ENCODE peak calls at places on chromosomes 7 and 10, in ten cellular contexts. One of them, this sample, is unnamed.
A peak's percentile ranks its signal among the peaks of the same experiment; 100 is the strongest.

GRCh38 chr7:119271147-119271779 is 1001.7 kb upstream of the KCND2 start:
- DNase-seq in transverse colon: no peak
- DNase-seq in ovary: no peak
- DNase-seq in esophagus muscularis mucosa: peak; percentile 84
- DNase-seq in GM23338: no peak
- DNase-seq in mucosa of descending colon: no peak
- DNase-seq in fibroblast of the aortic adventitia: no peak
- DNase-seq in MM.1S: no peak
- DNase-seq in HepG2: no peak
- DNase-seq in stomach: no peak
- DNase-seq in this sample: no peak

GRCh38 chr7:16422100-16422430 is 727 bp upstream of the CRPPA start:
- DNase-seq in HepG2: no peak
- DNase-seq in MM.1S: no peak
- DNase-seq in mucosa of descending colon: no peak
- DNase-seq in transverse colon: no peak
- DNase-seq in stomach: no peak
- DNase-seq in ovary: no peak
- DNase-seq in GM23338: no peak
- DNase-seq in fibroblast of the aortic adventitia: peak; percentile 44
- DNase-seq in esophagus muscularis mucosa: no peak
- DNase-seq in this sample: no peak

GRCh38 chr7:29623976-29624375 is 60.3 kb downstream of the PRR15 start:
- DNase-seq in mucosa of descending colon: no peak
- DNase-seq in esophagus muscularis mucosa: no peak
- DNase-seq in ovary: no peak
- DNase-seq in fibroblast of the aortic adventitia: no peak
- DNase-seq in transverse colon: no peak
- DNase-seq in GM23338: no peak
- DNase-seq in HepG2: no peak
- DNase-seq in stomach: no peak
- DNase-seq in MM.1S: no peak
- DNase-seq in this sample: no peak

GRCh38 chr10:74289956-74290355 is 138.9 kb downstream of the ADK start:
- DNase-seq in GM23338: no peak
- DNase-seq in MM.1S: no peak
- DNase-seq in esophagus muscularis mucosa: no peak
- DNase-seq in transverse colon: no peak
- DNase-seq in HepG2: no peak
- DNase-seq in ovary: no peak
- DNase-seq in fibroblast of the aortic adventitia: peak; percentile 42
- DNase-seq in mucosa of descending colon: no peak
- DNase-seq in stomach: no peak
- DNase-seq in this sample: no peak

GRCh38 chr7:70356975-70357374 is 758.7 kb downstream of the AUTS2 start:
- DNase-seq in GM23338: no peak
- DNase-seq in HepG2: no peak
- DNase-seq in fibroblast of the aortic adventitia: no peak
- DNase-seq in stomach: no peak
- DNase-seq in ovary: no peak
- DNase-seq in mucosa of descending colon: no peak
- DNase-seq in MM.1S: no peak
- DNase-seq in esophagus muscularis mucosa: no peak
- DNase-seq in transverse colon: no peak
- DNase-seq in this sample: no peak

GRCh38 chr7:34062826-34063225 is 157.5 kb downstream of the BMPER start:
- DNase-seq in mucosa of descending colon: no peak
- DNase-seq in stomach: no peak
- DNase-seq in GM23338: no peak
- DNase-seq in fibroblast of the aortic adventitia: no peak
- DNase-seq in ovary: no peak
- DNase-seq in esophagus muscularis mucosa: no peak
- DNase-seq in HepG2: no peak
- DNase-seq in MM.1S: no peak
- DNase-seq in transverse colon: no peak
- DNase-seq in this sample: no peak

GRCh38 chr10:121337356-121337936 is 260.8 kb downstream of the FGFR2 start:
- DNase-seq in transverse colon: no peak
- DNase-seq in ovary: no peak
- DNase-seq in GM23338: no peak
- DNase-seq in mucosa of descending colon: no peak
- DNase-seq in esophagus muscularis mucosa: peak; percentile 47
- DNase-seq in HepG2: no peak
- DNase-seq in stomach: no peak
- DNase-seq in fibroblast of the aortic adventitia: no peak
- DNase-seq in MM.1S: no peak
- DNase-seq in this sample: no peak

GRCh38 chr7:129103561-129104324 is 40.8 kb upstream of the TSPAN33 start:
- DNase-seq in GM23338: no peak
- DNase-seq in ovary: no peak
- DNase-seq in mucosa of descending colon: no peak
- DNase-seq in fibroblast of the aortic adventitia: no peak
- DNase-seq in MM.1S: peak; percentile 5
- DNase-seq in HepG2: no peak
- DNase-seq in esophagus muscularis mucosa: no peak
- DNase-seq in stomach: no peak
- DNase-seq in transverse colon: no peak
- DNase-seq in this sample: no peak

GRCh38 chr7:102165136-102165535 is 121.5 kb upstream of the SH2B2 start:
- DNase-seq in MM.1S: no peak
- DNase-seq in fibroblast of the aortic adventitia: no peak
- DNase-seq in stomach: no peak
- DNase-seq in GM23338: no peak
- DNase-seq in ovary: no peak
- DNase-seq in transverse colon: no peak
- DNase-seq in HepG2: no peak
- DNase-seq in esophagus muscularis mucosa: no peak
- DNase-seq in mucosa of descending colon: no peak
- DNase-seq in this sample: no peak

GRCh38 chr10:132468651-132469050 is 68.9 kb upstream of the INPP5A start:
- DNase-seq in transverse colon: no peak
- DNase-seq in fibroblast of the aortic adventitia: no peak
- DNase-seq in mucosa of descending colon: no peak
- DNase-seq in MM.1S: no peak
- DNase-seq in esophagus muscularis mucosa: no peak
- DNase-seq in HepG2: no peak
- DNase-seq in stomach: no peak
- DNase-seq in ovary: no peak
- DNase-seq in GM23338: no peak
- DNase-seq in this sample: no peak

GRCh38 chr7:116098175-116098574 is 67.6 kb upstream of the TFEC start:
- DNase-seq in fibroblast of the aortic adventitia: no peak
- DNase-seq in HepG2: no peak
- DNase-seq in ovary: no peak
- DNase-seq in stomach: no peak
- DNase-seq in GM23338: no peak
- DNase-seq in esophagus muscularis mucosa: no peak
- DNase-seq in MM.1S: no peak
- DNase-seq in mucosa of descending colon: no peak
- DNase-seq in transverse colon: no peak
- DNase-seq in this sample: no peak

GRCh38 chr7:116101709-116102108 is 71.1 kb upstream of the TFEC start:
- DNase-seq in esophagus muscularis mucosa: no peak
- DNase-seq in stomach: no peak
- DNase-seq in GM23338: no peak
- DNase-seq in HepG2: no peak
- DNase-seq in mucosa of descending colon: no peak
- DNase-seq in transverse colon: no peak
- DNase-seq in MM.1S: no peak
- DNase-seq in ovary: no peak
- DNase-seq in fibroblast of the aortic adventitia: peak; percentile 55
- DNase-seq in this sample: no peak

GRCh38 chr7:116093516-116094301 is 63.1 kb upstream of the TFEC start:
- DNase-seq in fibroblast of the aortic adventitia: no peak
- DNase-seq in ovary: no peak
- DNase-seq in HepG2: no peak
- DNase-seq in transverse colon: no peak
- DNase-seq in stomach: no peak
- DNase-seq in MM.1S: peak; percentile 45
- DNase-seq in mucosa of descending colon: no peak
- DNase-seq in esophagus muscularis mucosa: no peak
- DNase-seq in GM23338: no peak
- DNase-seq in this sample: no peak

DNA sequence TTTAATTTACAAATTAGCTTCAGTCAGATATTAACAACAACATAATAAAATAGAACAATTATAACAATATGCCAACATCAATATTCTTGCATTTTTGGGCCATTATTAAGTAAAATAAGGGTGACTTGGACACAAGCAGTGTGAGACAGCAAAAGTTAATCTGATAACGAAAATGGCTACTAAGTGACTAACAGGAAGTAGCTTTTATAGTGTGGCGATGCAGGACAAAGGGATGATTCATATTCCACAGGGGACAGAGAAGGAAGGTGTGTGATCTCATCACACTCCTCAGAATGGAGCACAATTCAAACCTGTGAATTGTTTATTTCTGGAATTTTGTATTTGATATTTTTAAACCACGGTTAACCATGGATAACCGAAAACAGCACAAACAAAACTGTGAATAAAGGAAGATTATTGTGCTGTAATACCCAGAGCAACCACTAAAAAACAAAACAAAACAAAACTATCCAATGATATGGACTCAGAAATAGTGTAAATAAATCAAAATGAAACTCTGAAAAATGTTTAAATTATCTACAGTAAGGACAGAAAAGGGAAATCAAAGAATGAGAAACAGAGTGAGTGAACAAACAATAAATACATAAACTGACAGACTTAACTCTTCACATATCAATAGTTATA is 66.9 kb upstream of the TFEC start:
- DNase-seq in fibroblast of the aortic adventitia: peak; percentile 73
- DNase-seq in MM.1S: no peak
- DNase-seq in mucosa of descending colon: no peak
- DNase-seq in ovary: no peak
- DNase-seq in GM23338: no peak
- DNase-seq in transverse colon: no peak
- DNase-seq in HepG2: peak; percentile 57
- DNase-seq in stomach: no peak
- DNase-seq in esophagus muscularis mucosa: no peak
- DNase-seq in this sample: peak; percentile 27
- TF ChIP-seq CTCF in fibroblast of the aortic adventitia: peak; percentile 42
- TF ChIP-seq CTCF in MM.1S: peak; percentile 17
- TF ChIP-seq CTCF in mucosa of descending colon: no peak
- TF ChIP-seq CTCF in ovary: no peak
- TF ChIP-seq CTCF in GM23338: peak; percentile 48
- TF ChIP-seq CTCF in transverse colon: no peak
- TF ChIP-seq CTCF in HepG2: no peak
- TF ChIP-seq CTCF in stomach: no peak
- TF ChIP-seq CTCF in esophagus muscularis mucosa: no peak
- TF ChIP-seq CTCF in this sample: no peak

DNA sequence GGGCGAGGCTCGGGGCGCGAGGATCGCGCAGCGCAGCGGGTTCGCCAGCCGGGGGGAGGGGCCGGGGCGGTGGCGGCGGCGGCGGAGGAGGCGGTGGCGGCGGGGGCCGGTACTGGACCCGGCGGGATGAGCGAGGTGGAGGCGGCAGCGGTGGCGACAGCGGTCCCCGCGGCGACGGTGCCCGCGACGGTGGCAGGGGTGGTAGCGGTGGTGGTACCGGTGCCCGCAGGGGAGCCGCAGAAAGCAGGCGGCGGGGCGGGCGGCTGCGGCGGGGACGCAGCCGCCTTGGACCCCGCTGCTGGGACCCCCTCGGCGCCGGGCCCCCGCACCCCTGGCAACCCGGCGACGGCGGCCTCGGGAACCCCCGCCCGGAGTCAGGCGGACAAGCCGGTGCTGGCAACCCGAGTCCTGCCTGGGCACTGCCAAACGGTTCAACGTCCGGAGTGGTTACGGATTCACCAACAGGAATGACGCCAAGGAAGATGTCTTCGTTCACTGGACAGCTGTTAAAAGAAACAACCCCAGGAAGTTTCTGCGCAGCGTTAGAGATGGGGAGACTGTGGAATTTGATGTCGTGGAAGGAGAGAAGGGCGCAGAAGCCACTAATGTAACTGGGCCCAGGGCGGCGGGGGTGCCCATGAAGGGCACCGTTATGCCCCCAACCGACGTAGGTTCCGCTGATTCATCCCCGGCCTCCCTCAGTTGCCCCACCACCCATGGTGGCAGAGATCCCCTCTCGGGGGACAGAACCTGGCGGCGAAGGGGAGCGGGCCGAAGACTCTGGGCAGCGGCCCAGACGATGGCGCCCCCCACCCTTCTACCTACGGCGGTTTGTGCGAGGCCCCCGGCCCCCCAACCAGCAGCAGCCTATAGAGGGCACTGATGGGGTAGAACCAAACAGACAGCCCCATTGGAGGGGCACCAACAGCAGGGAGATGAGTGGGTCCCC is 100.3 kb upstream of the CPXM2 start:
- DNase-seq in MM.1S: no peak
- DNase-seq in GM23338: no peak
- DNase-seq in fibroblast of the aortic adventitia: no peak
- DNase-seq in HepG2: no peak
- DNase-seq in esophagus muscularis mucosa: peak; percentile 77
- DNase-seq in stomach: no peak
- DNase-seq in mucosa of descending colon: no peak
- DNase-seq in ovary: peak; percentile 45
- DNase-seq in transverse colon: no peak
- DNase-seq in this sample: no peak
- H3K4me3 ChIP-seq in MM.1S: no peak overlapping the region
- H3K4me3 ChIP-seq in GM23338: peak overlapping the region; percentile 50
- H3K4me3 ChIP-seq in fibroblast of the aortic adventitia: no peak overlapping the region
- H3K4me3 ChIP-seq in HepG2: no peak overlapping the region
- H3K4me3 ChIP-seq in esophagus muscularis mucosa: peak overlapping the region; percentile 52
- H3K4me3 ChIP-seq in stomach: peak overlapping the region; percentile 28
- H3K4me3 ChIP-seq in mucosa of descending colon: no peak overlapping the region
- H3K4me3 ChIP-seq in ovary: no peak overlapping the region
- H3K4me3 ChIP-seq in transverse colon: peak overlapping the region; percentile 11
- H3K4me3 ChIP-seq in this sample: no peak overlapping the region

DNA sequence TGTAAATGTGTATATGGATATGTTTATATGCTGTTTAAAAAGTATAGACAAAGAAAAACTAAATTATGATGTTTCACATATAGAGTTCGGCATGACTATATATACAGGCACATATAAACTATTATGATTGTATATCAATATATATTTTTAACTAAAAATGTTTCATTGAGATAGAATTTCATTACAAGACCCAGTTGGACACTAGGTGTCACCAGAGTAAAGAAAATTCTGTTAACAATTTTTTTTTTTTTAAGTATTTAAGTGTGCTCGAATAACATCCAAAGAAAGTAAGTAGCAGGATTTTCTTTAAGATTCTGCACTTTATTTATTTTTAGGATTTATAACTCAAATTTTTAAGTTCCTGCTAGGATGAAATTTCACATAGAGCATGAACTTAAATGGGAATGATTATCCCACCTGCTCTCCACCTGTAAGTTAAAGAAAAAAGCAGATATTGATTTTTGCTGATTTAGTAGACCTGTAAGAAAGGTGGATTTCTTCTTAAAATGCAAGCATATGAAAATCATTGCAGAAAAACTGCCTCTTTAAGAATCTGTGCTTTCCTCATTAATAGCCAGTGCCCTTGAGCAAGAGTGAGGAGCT is 961.5 kb downstream of the PCDH15 start:
- DNase-seq in ovary: no peak
- DNase-seq in HepG2: peak; percentile 25
- DNase-seq in mucosa of descending colon: peak; percentile 25
- DNase-seq in esophagus muscularis mucosa: no peak
- DNase-seq in GM23338: peak; percentile 44
- DNase-seq in stomach: no peak
- DNase-seq in transverse colon: no peak
- DNase-seq in fibroblast of the aortic adventitia: peak; percentile 19
- DNase-seq in MM.1S: peak; percentile 59
- DNase-seq in this sample: peak; percentile 18
- TF ChIP-seq CTCF in ovary: no peak
- TF ChIP-seq CTCF in HepG2: no peak
- TF ChIP-seq CTCF in mucosa of descending colon: peak; percentile 21
- TF ChIP-seq CTCF in esophagus muscularis mucosa: no peak
- TF ChIP-seq CTCF in GM23338: peak; percentile 63
- TF ChIP-seq CTCF in stomach: no peak
- TF ChIP-seq CTCF in transverse colon: peak; percentile 34
- TF ChIP-seq CTCF in fibroblast of the aortic adventitia: peak; percentile 23
- TF ChIP-seq CTCF in MM.1S: peak; percentile 40
- TF ChIP-seq CTCF in this sample: peak; percentile 40

GRCh38 chr10:102775201-102775972 is 31.6 kb downstream of the WBP1L start:
- DNase-seq in stomach: no peak
- DNase-seq in MM.1S: no peak
- DNase-seq in esophagus muscularis mucosa: peak; percentile 93
- DNase-seq in GM23338: no peak
- DNase-seq in mucosa of descending colon: peak; percentile 34
- DNase-seq in ovary: peak; percentile 57
- DNase-seq in transverse colon: peak; percentile 21
- DNase-seq in HepG2: peak; percentile 28
- DNase-seq in fibroblast of the aortic adventitia: peak; percentile 79
- DNase-seq in this sample: peak; percentile 56
- H3K4me3 ChIP-seq in stomach: peak overlapping the region; percentile 40
- H3K4me3 ChIP-seq in MM.1S: peak overlapping the region; percentile 65
- H3K4me3 ChIP-seq in esophagus muscularis mucosa: peak overlapping the region; percentile 42
- H3K4me3 ChIP-seq in GM23338: peak overlapping the region; percentile 39
- H3K4me3 ChIP-seq in mucosa of descending colon: no peak overlapping the region
- H3K4me3 ChIP-seq in ovary: peak overlapping the region; percentile 51
- H3K4me3 ChIP-seq in transverse colon: peak overlapping the region; percentile 40
- H3K4me3 ChIP-seq in HepG2: peak overlapping the region; percentile 62
- H3K4me3 ChIP-seq in fibroblast of the aortic adventitia: peak overlapping the region; percentile 51
- H3K4me3 ChIP-seq in this sample: no peak overlapping the region

This sample was measured in LNCaP clone FGC.